ENCODE peak calls at places on chromosome 19, in nine cellular contexts. V, B, T, U, K, G, F, I and P are unnamed samples. For H3K4me1, the result is how much of the 10 kb centered on the place peaks cover.

GRCh38 chr19:35397064-35397463 is 26.2 kb downstream of the GPR42 start:
- DNase-seq in B (no peak), I (no peak), U (no peak), F (no peak), V (no peak), K (no peak), T (no peak), G (no peak), P (no peak)

GRCh38 chr19:49790866-49791265 is 22.2 kb downstream of the FUZ start:
- DNase-seq in I (peak), F (no peak), K (no peak), T (no peak), G (no peak), V (no peak), B (peak), U (no peak), P (no peak)

GRCh38 chr19:4972509-4973230 is 3.8 kb downstream of the KDM4B start:
- DNase-seq in K (no peak), T (no peak), U (no peak), V (no peak), G (no peak), F (no peak), I (peak), B (peak), P (no peak)

GRCh38 chr19:38079926-38080380 is 144.1 kb downstream of the DPF1 start:
- DNase-seq in I (no peak), G (no peak), F (no peak), V (no peak), T (no peak), U (no peak), B (no peak), K (peak), P (no peak)

GRCh38 chr19:44764975-44765948 is 12.4 kb upstream of the CBLC start:
- DNase-seq in B (no peak), G (peak), F (no peak), V (no peak), K (no peak), I (no peak), U (no peak), T (peak), P (no peak)

GRCh38 chr19:50569023-50569697 is 925 bp upstream of the LRRC4B start:
- DNase-seq in I (no peak), T (no peak), F (no peak), G (no peak), B (no peak), K (no peak), V (no peak), U (no peak), P (no peak)

GRCh38 chr19:51511353-51511752 is 9.8 kb upstream of the SIGLEC12 start:
- DNase-seq in K (no peak), U (no peak), I (no peak), F (no peak), G (no peak), T (no peak), B (no peak), V (no peak), P (no peak)

GRCh38 chr19:38557205-38557799 is 60.5 kb downstream of the MAP4K1 start:
- DNase-seq in K (no peak), T (peak), G (no peak), V (no peak), U (no peak), F (no peak), I (no peak), B (peak), P (no peak)

GRCh38 chr19:44051654-44052402 is at the start of gene ZNF223:
- DNase-seq in B (peak), T (peak), I (peak), G (peak), F (peak), U (peak), V (peak), K (peak), P (peak)

GRCh38 chr19:13795595-13796300 is 505 bp downstream of the ZSWIM4 start:
- DNase-seq in T (no peak), B (peak), I (peak), G (no peak), K (no peak), U (no peak), F (peak), V (no peak), P (no peak)

GRCh38 chr19:52307275-52307674 is 10.3 kb downstream of the ZNF480 start:
- DNase-seq in G (no peak), U (no peak), T (no peak), K (no peak), I (no peak), F (no peak), V (no peak), B (no peak), P (no peak)

GRCh38 chr19:21491161-21491560 is 14.2 kb upstream of the ZNF429 start:
- DNase-seq in I (no peak), G (no peak), U (no peak), V (no peak), B (no peak), F (no peak), K (no peak), T (no peak), P (no peak)

GRCh38 chr19:10206226-10206873 is 11.6 kb upstream of the DNMT1 start:
- DNase-seq in K (no peak), G (no peak), F (no peak), B (no peak), U (no peak), I (peak), V (no peak), T (no peak), P (no peak)

GRCh38 chr19:49173198-49173597 is 15.6 kb downstream of the TRPM4 start:
- DNase-seq in G (no peak), V (no peak), K (no peak), T (no peak), I (no peak), B (no peak), F (no peak), U (no peak), P (no peak)

DNA sequence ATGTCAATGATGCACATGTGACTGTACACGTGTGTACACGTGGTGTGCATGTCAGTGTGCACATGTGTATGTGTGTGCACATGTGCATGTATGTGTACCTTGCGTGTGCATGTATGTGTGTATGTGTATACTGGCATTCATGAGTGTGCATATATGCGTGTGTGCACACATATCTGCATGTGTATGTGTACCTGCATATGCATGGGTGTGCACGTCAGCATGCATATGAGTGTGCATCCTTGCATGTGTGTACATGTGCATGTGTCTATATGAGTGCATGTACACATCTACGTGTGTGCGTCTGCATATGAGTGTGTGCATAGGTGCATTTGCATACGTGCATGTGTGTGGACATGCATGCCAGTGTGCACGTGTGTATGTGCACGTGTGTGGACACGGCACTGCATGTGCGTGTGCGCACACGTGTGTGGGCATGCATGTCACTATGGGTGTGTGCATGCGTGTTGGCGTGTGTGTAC is 48.5 kb downstream of the GADD45B start:
- DNase-seq in V (no peak), U (no peak), F (no peak), K (no peak), G (no peak), B (no peak), T (no peak), I (no peak), P (no peak)
- H3K4me3 ChIP-seq in V (no peak), U (peak), F (no peak), K (peak), G (no peak), B (no peak), T (no peak), I (no peak), P (no peak)

GRCh38 chr19:30060872-30061556 is 119.0 kb downstream of the URI1 start:
- DNase-seq in G (no peak), U (no peak), K (no peak), B (no peak), I (no peak), T (no peak), F (no peak), V (no peak), P (no peak)
- H3K27ac ChIP-seq in G (no peak), U (no peak), K (no peak), B (no peak), I (no peak), T (no peak), F (no peak), V (no peak), P (no peak)

GRCh38 chr19:42282810-42283247 is 13.8 kb downstream of the CIC start:
- DNase-seq in T (no peak), F (no peak), I (no peak), V (no peak), U (no peak), G (no peak), K (no peak), B (no peak), P (no peak)
- H3K4me1 ChIP-seq in T (half or more), F (under half), I (half or more), V (half or more), U (half or more), G (under half), K (under half), B (half or more), P (under half)

GRCh38 chr19:31502536-31503170 is 153.4 kb upstream of the TSHZ3 start:
- DNase-seq in G (no peak), I (no peak), U (no peak), F (no peak), V (no peak), T (no peak), K (no peak), B (no peak), P (no peak)
- H3K4me3 ChIP-seq in G (no peak), I (no peak), U (no peak), F (no peak), V (no peak), T (no peak), K (no peak), B (no peak), P (no peak)

GRCh38 chr19:55638864-55639359 is 1.9 kb upstream of the ZNF580 start:
- DNase-seq in T (no peak), F (no peak), G (no peak), U (no peak), B (peak), I (peak), K (no peak), V (no peak), P (no peak)
- H3K27ac ChIP-seq in T (no peak), F (no peak), G (no peak), U (no peak), B (peak), I (no peak), K (no peak), V (no peak), P (no peak)

GRCh38 chr19:47229674-47230121 is 1.3 kb downstream of the BBC3 start:
- DNase-seq in U (no peak), G (no peak), V (no peak), I (no peak), T (peak), F (no peak), B (no peak), K (no peak), P (no peak)
- H3K4me1 ChIP-seq in U (half or more), G (under half), V (half or more), I (under half), T (under half), F (under half), B (under half), K (under half), P (under half)